ENCODE peak calls at places on chromosomes 1 and 21, in six cellular contexts. C, O, K, D, A and N are unnamed samples.

GRCh38 chr1:94819945-94820746 is at the start of gene SLC44A3:
- DNase-seq in K (peak; percentile 43), C (peak; percentile 66), D (no peak), A (peak; percentile 72), O (peak; percentile 65), N (peak; percentile 78)

GRCh38 chr1:107277022-107277421 is 136.2 kb downstream of the NTNG1 start:
- DNase-seq in A (no peak), D (no peak), O (peak; percentile 60), K (no peak), C (peak; percentile 20), N (peak; percentile 22)

GRCh38 chr1:208169081-208169879 is 74.9 kb downstream of the PLXNA2 start:
- DNase-seq in K (no peak), O (no peak), A (no peak), D (no peak), C (no peak), N (no peak)

GRCh38 chr1:219555802-219556201 is 57.1 kb downstream of the ZC3H11B start:
- DNase-seq in A (no peak), K (no peak), O (no peak), C (no peak), D (no peak), N (no peak)

GRCh38 chr1:178541829-178542553 is 29.1 kb downstream of the TEX35 start:
- DNase-seq in O (no peak), C (peak; percentile 71), K (peak; percentile 44), D (no peak), A (peak; percentile 72), N (peak; percentile 81)

GRCh38 chr1:30324251-30325084 is 398.9 kb downstream of the MATN1 start:
- DNase-seq in K (no peak), D (peak; percentile 65), C (no peak), A (no peak), O (no peak), N (no peak)

GRCh38 chr1:221739018-221739676 is 2.7 kb downstream of the DUSP10 start:
- DNase-seq in O (no peak), C (no peak), K (no peak), D (no peak), A (no peak), N (no peak)

GRCh38 chr1:211897011-211897410 is 66.4 kb upstream of the LPGAT1 start:
- DNase-seq in D (no peak), A (no peak), O (no peak), C (no peak), K (no peak), N (no peak)

GRCh38 chr21:25385912-25386474 is 221.3 kb downstream of the MRPL39 start:
- DNase-seq in O (no peak), D (no peak), C (peak; percentile 85), K (no peak), A (no peak), N (peak; percentile 64)

GRCh38 chr1:100009458-100009857 is 39.7 kb downstream of the SLC35A3 start:
- DNase-seq in C (no peak), D (no peak), K (no peak), A (no peak), O (no peak), N (no peak)

GRCh38 chr1:46804027-46804889 is 5.4 kb downstream of the CYP4B1 start:
- DNase-seq in D (no peak), K (no peak), A (no peak), O (no peak), C (no peak), N (no peak)

GRCh38 chr1:20978413-20978812 is 191.3 kb upstream of the HP1BP3 start:
- DNase-seq in C (no peak), O (no peak), D (no peak), K (no peak), A (no peak), N (no peak)

GRCh38 chr1:25469177-25469576 is 38.5 kb downstream of the MACO1 start:
- DNase-seq in A (no peak), C (no peak), O (no peak), D (no peak), K (no peak), N (no peak)

GRCh38 chr1:10339815-10340214 is 59.0 kb upstream of the PGD start:
- DNase-seq in D (no peak), C (peak; percentile 13), O (no peak), K (no peak), A (no peak), N (peak; percentile 21)

GRCh38 chr1:164588388-164589341 is 29.7 kb downstream of the PBX1 start:
- DNase-seq in K (peak; percentile 81), C (peak; percentile 41), O (peak; percentile 93), A (peak; percentile 67), D (no peak), N (peak; percentile 91)

GRCh38 chr1:71623888-71624287 is 543.1 kb upstream of the ZRANB2 start:
- DNase-seq in K (no peak), O (no peak), C (no peak), D (no peak), A (no peak), N (no peak)

GRCh38 chr1:100545855-100546254 is 7.9 kb downstream of the GPR88 start:
- DNase-seq in C (no peak), O (no peak), A (no peak), K (no peak), D (no peak), N (no peak)

GRCh38 chr1:6262570-6263420 is 1.9 kb upstream of the GPR153 start:
- DNase-seq in A (no peak), C (peak; percentile 36), O (peak; percentile 88), K (peak; percentile 75), D (no peak), N (no peak)

GRCh38 chr1:145985502-145986439 is 10.6 kb downstream of the TXNIP start:
- DNase-seq in O (peak; percentile 87), C (peak; percentile 83), D (no peak), K (peak; percentile 55), A (peak; percentile 80), N (no peak)

GRCh38 chr1:214022810-214023425 is 35.1 kb downstream of the PROX1 start:
- DNase-seq in A (no peak), D (no peak), O (no peak), K (no peak), C (no peak), N (no peak)

GRCh38 chr1:50447961-50448360 is 24.7 kb upstream of the DMRTA2 start:
- DNase-seq in K (no peak), O (no peak), A (no peak), C (no peak), D (no peak), N (no peak)

GRCh38 chr21:43340491-43341348 is 86.2 kb downstream of the SIK1 start:
- DNase-seq in D (no peak), C (no peak), O (no peak), A (no peak), K (no peak), N (peak; percentile 89)

GRCh38 chr1:10510520-10511493 is 36.1 kb downstream of the PEX14 start:
- DNase-seq in O (peak; percentile 68), D (no peak), C (peak; percentile 33), A (no peak), K (no peak), N (no peak)

GRCh38 chr1:27098447-27099153 is 56.3 kb downstream of the SLC9A1 start:
- DNase-seq in C (no peak), O (no peak), K (no peak), D (no peak), A (peak; percentile 82), N (no peak)

GRCh38 chr1:73382971-73383370 is 815.0 kb downstream of the LRRIQ3 start:
- DNase-seq in O (no peak), C (no peak), A (no peak), K (no peak), D (no peak), N (no peak)

GRCh38 chr1:174682419-174683008 is 234.8 kb downstream of the GPR52 start:
- DNase-seq in D (no peak), O (no peak), C (no peak), K (no peak), A (no peak), N (no peak)

DNA sequence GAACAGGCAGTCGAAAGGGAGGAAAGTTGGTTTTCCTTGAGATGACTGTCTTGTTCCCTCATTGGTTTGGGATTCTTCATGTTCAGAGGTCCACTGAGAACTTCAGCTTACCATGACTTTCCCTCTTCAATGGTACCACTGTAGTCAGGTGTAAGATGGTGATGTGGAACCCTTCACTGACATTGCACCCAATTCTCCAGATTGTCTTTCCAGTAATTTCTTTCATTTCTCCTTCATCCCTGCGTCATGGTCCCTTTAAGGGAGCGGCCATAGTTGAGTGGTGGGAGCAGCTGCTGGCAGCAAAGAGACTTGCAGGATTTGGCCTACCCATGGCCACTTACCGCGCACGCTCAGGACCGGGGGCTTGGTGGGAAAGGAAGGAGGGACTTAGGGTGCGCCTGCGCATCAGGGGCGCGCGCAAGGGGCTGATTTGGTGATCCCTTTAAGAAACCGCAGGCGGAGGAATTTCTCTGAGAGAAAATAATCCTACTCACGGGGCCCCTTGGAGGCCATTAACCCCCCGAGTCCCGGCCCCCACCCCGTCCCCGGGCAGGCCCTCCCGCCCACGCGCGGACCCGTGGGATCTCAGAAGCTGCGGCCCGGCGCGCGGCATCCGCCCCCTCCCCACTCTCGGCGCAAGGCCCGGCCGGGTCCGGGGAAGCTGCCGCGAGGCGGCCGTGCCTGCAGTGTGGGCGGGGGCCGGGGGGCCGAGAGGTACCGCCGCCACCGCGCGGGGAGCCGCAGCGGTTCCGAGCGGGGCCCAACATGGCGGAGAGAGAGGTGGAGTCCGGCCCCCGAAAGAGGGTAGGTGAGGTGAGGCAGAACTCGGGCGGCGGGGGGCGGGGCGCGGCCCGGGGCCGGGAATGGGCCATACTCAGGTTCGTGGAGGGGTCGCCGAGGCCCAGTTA is at the start of gene ZMYM4:
- DNase-seq in A (peak; percentile 96), D (peak; percentile 93), O (peak; percentile 97), C (peak; percentile 97), K (peak; percentile 90), N (peak; percentile 95)
- TF ChIP-seq CTCF in A (no peak), D (no peak), O (no peak), C (peak; percentile 12), K (no peak), N (no peak)

GRCh38 chr1:109370712-109371270 is 26.9 kb downstream of the SORT1 start:
- DNase-seq in A (no peak), K (no peak), O (no peak), C (peak; percentile 3), D (no peak), N (no peak)
- H3K4me3 ChIP-seq in A (peak overlapping the region; percentile 24), K (peak overlapping the region; percentile 4), O (peak overlapping the region; percentile 22), C (no peak overlapping the region), D (no peak overlapping the region), N (no peak overlapping the region)

DNA sequence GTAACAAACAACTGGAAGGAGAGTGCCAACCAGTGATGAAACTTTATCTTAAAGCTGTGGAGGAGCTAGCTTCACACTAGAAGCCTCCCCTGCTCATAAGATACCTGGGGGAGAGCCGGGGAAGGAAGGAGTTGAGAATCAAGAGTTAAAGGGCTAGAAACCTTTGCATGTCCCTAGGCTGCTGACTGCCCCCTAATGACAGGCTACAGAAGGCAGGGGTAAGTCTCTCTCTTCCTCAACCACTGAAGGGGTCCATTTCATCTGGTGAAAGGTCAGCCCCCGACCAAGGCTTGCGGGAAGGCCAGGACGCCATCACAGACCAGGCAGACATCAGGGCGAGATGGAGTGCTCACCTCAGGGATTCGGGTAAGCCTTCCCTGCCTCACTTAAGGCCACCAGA is 65.6 kb upstream of the GRHL3 start:
- DNase-seq in O (no peak), D (no peak), K (no peak), C (no peak), A (no peak), N (no peak)
- TF ChIP-seq CTCF in O (no peak), D (no peak), K (no peak), C (no peak), A (no peak), N (no peak)

DNA sequence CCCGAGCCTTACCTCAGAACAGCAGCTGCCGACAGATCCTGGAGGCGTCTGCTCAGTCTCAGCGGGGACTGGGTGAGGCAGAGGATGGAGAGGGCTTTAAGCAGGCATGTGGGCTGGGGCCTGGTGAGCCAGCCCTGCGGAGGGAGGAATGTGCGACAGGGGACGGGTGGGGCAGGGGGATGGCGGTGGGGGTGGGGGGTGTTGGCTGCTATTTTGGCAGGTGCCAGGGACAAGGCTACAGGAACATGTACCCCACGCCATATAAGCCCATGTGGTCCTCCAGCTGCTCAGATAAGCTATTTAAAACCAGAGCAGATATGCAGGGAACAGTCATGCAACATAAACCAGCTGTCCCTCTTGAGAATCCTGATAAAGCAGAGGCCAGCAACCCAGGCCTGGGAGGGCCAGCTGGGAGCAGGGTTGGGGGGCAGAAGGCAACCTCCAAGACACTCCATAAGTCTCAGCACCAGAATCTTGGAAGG is at the start of gene TNNT2:
- DNase-seq in K (no peak), A (no peak), O (no peak), D (no peak), C (no peak), N (no peak)
- H3K4me3 ChIP-seq in K (no peak within 1 kb of the TSS), A (no peak within 1 kb of the TSS), O (no peak within 1 kb of the TSS), D (no peak within 1 kb of the TSS), C (no peak within 1 kb of the TSS), N (no peak within 1 kb of the TSS)